ENCODE peak calls at places on chromosomes 11 and 22, in four cellular contexts. W is RWPE1, Z is WTC11, P is cardiac fibroblast. S is an unnamed sample.

GRCh38 chr11:47185305-47186075 is 744 bp downstream of the PACSIN3 start:
- DNase-seq in W (peak), Z (peak), P (peak), S (no peak)

GRCh38 chr11:34475656-34476055 is 36.9 kb downstream of the CAT start:
- DNase-seq in W (no peak), Z (no peak), P (no peak), S (no peak)

GRCh38 chr22:23215294-23216204 is 35.2 kb downstream of the BCR start:
- DNase-seq in W (peak), Z (no peak), P (peak), S (no peak)

GRCh38 chr11:78351979-78352731 is 65.5 kb downstream of the GAB2 start:
- DNase-seq in W (no peak), Z (no peak), P (no peak), S (no peak)

GRCh38 chr11:59667812-59668187 is 1.0 kb downstream of the PATL1 start:
- DNase-seq in W (no peak), Z (no peak), P (no peak), S (no peak)

GRCh38 chr11:10941429-10941828 is 83.6 kb upstream of the ZBED5 start:
- DNase-seq in W (no peak), Z (no peak), P (peak), S (no peak)

GRCh38 chr11:69467646-69468045 is 13.8 kb upstream of the LINC01488 start:
- DNase-seq in W (no peak), Z (no peak), P (no peak), S (no peak)

GRCh38 chr11:6812391-6813005 is 13.0 kb upstream of the OR6A2 start:
- DNase-seq in W (peak), Z (peak), P (peak), S (no peak)

GRCh38 chr11:62410972-62411371 is 7.9 kb upstream of the SCGB1A1 start:
- DNase-seq in W (peak), Z (no peak), P (no peak), S (no peak)

GRCh38 chr11:9677951-9678350 is 14.1 kb downstream of the SWAP70 start:
- DNase-seq in W (no peak), Z (no peak), P (no peak), S (no peak)

GRCh38 chr22:26608129-26608528 is 9.7 kb downstream of the CRYBB1 start:
- DNase-seq in W (no peak), Z (no peak), P (no peak), S (no peak)
- TF ChIP-seq CTCF in W (no peak), Z (no peak), P (no peak), S (no peak)

GRCh38 chr11:18522388-18522787 is 4.4 kb downstream of the TSG101 start:
- DNase-seq in W (no peak), Z (no peak), P (peak), S (no peak)
- TF ChIP-seq CTCF in W (no peak), Z (no peak), P (peak), S (no peak)

DNA sequence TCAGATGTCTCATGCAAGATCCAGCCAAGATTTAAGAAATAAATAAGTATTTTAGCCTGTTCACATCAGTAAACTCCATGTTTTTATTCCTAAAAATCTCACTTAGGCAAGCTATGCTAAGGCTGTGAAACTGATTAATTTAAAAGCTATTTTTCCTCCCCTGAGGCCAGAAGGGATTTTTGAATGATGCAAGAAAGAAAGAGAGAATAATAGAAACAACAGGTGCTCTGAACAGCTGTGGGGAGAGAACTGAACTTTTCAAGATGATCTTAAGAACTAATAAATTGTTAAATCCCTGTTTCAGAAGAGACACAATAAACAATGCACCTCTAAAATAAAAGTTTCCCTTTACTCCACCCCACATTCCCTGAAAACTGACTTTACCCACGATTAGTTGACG is 241.6 kb downstream of the DLG2 start:
- DNase-seq in W (no peak), Z (no peak), P (no peak), S (no peak)
- TF ChIP-seq CTCF in W (no peak), Z (no peak), P (no peak), S (no peak)

GRCh38 chr11:118870396-118871343 is 13.0 kb upstream of the CXCR5 start:
- DNase-seq in W (no peak), Z (peak), P (peak), S (no peak)
- TF ChIP-seq CTCF in W (no peak), Z (no peak), P (peak), S (peak)

S was measured in AG09319.